ENCODE peak calls at places on chromosomes 6 and 20, in four cellular contexts. T is IMR-90, D is neuronal stem cell, F is mesendoderm. C is an unnamed sample.

GRCh38 chr6:62819640-62820039 is 391.6 kb upstream of the FKBP1C start:
- DNase-seq in D (no peak), T (no peak), F (no peak), C (no peak)

GRCh38 chr20:63061701-63062100 is 54.9 kb upstream of the BHLHE23 start:
- DNase-seq in T (no peak), F (no peak), D (no peak), C (peak)

GRCh38 chr20:64161595-64162238 is 2.5 kb upstream of the MYT1 start:
- DNase-seq in F (peak), D (peak), T (peak), C (peak)

GRCh38 chr20:17868146-17868545 is 100.4 kb downstream of the SNX5 start:
- DNase-seq in F (peak), D (no peak), T (no peak), C (no peak)

GRCh38 chr6:659716-660581 is 3.0 kb upstream of the HUS1B start:
- DNase-seq in D (no peak), T (no peak), F (peak), C (peak)

GRCh38 chr20:11459090-11459877 is 458.4 kb upstream of the BTBD3 start:
- DNase-seq in F (peak), D (no peak), T (peak), C (no peak)

GRCh38 chr6:32108094-32108627 is 977 bp downstream of the TNXB start:
- DNase-seq in F (no peak), T (peak), D (no peak), C (no peak)

GRCh38 chr6:30826961-30827342 is 57.4 kb upstream of the DDR1 start:
- DNase-seq in T (no peak), F (no peak), D (no peak), C (no peak)

GRCh38 chr6:52801188-52801841 is 2.3 kb downstream of the GSTA1 start:
- DNase-seq in F (no peak), D (no peak), T (no peak), C (no peak)

GRCh38 chr6:163942790-163943189 is 528.3 kb downstream of the QKI start:
- DNase-seq in D (no peak), T (no peak), F (no peak), C (no peak)

GRCh38 chr6:89269981-89270380 is 45.1 kb downstream of the GABRR2 start:
- DNase-seq in D (no peak), T (no peak), F (no peak), C (no peak)

GRCh38 chr6:158219229-158219628 is 51.1 kb downstream of the GTF2H5 start:
- DNase-seq in D (no peak), T (peak), F (no peak), C (no peak)

GRCh38 chr6:143581835-143582480 is 70.4 kb upstream of the FUCA2 start:
- DNase-seq in T (peak), D (no peak), F (no peak), C (no peak)

GRCh38 chr6:101722481-101722880 is 329.0 kb downstream of the GRIK2 start:
- DNase-seq in T (no peak), D (no peak), F (no peak), C (no peak)

GRCh38 chr20:41574802-41575389 is 43.3 kb downstream of the CHD6 start:
- DNase-seq in F (peak), D (no peak), T (no peak), C (no peak)

GRCh38 chr6:139449611-139450000 is 75.2 kb upstream of the CITED2 start:
- DNase-seq in D (no peak), F (peak), T (peak), C (no peak)

GRCh38 chr6:137926207-137926731 is 59.2 kb downstream of the TNFAIP3 start:
- DNase-seq in D (peak), T (peak), F (peak), C (peak)

GRCh38 chr6:121453191-121453590 is 17.7 kb downstream of the GJA1 start:
- DNase-seq in F (no peak), D (no peak), T (no peak), C (no peak)

GRCh38 chr20:23419995-23420901 is 1.0 kb downstream of the NAPB start:
- DNase-seq in F (peak), T (peak), D (peak), C (no peak)

GRCh38 chr6:130252527-130253237 is 29.9 kb upstream of the SAMD3 start:
- DNase-seq in D (no peak), F (peak), T (no peak), C (no peak)

GRCh38 chr20:17461941-17462340 is 69.2 kb downstream of the BFSP1 start:
- DNase-seq in F (no peak), T (no peak), D (no peak), C (no peak)

GRCh38 chr6:7632501-7633290 is 42.7 kb downstream of the SNRNP48 start:
- DNase-seq in T (no peak), D (no peak), F (no peak), C (no peak)

GRCh38 chr20:9059931-9060330 is 9.0 kb upstream of the PLCB4 start:
- DNase-seq in D (no peak), F (no peak), T (peak), C (no peak)

GRCh38 chr6:6105472-6106036 is 98.8 kb upstream of the NRN1 start:
- DNase-seq in F (peak), D (no peak), T (no peak), C (peak)

GRCh38 chr6:162108041-162108440 is 619.5 kb downstream of the PRKN start:
- DNase-seq in D (no peak), T (no peak), F (peak), C (no peak)

GRCh38 chr6:125245523-125246264 is 56.1 kb downstream of the HDDC2 start:
- DNase-seq in F (peak), D (no peak), T (no peak), C (peak)

GRCh38 chr6:136249811-136250685 is at the start of gene MTFR2:
- DNase-seq in T (peak), D (peak), F (peak), C (peak)

GRCh38 chr6:42771741-42772100 is 10.1 kb upstream of the BICRAL start:
- DNase-seq in D (no peak), F (no peak), T (no peak), C (no peak)

GRCh38 chr6:34460796-34461507 is 4.9 kb upstream of the PACSIN1 start:
- DNase-seq in F (peak), T (no peak), D (no peak), C (no peak)

GRCh38 chr6:45353654-45354053 is 24.1 kb downstream of the SUPT3H start:
- DNase-seq in D (no peak), T (no peak), F (no peak), C (no peak)

GRCh38 chr6:8047466-8048292 is 16.5 kb downstream of the BLOC1S5 start:
- DNase-seq in F (no peak), T (peak), D (no peak), C (no peak)

GRCh38 chr20:54172856-54173652 is 732 bp downstream of the CYP24A1 start:
- DNase-seq in D (peak), F (peak), T (no peak), C (peak)

GRCh38 chr6:138310294-138310693 is 67.4 kb upstream of the SMIM28 start:
- DNase-seq in D (no peak), T (no peak), F (no peak), C (no peak)

GRCh38 chr6:142725024-142725770 is 219.8 kb downstream of the HIVEP2 start:
- DNase-seq in F (peak), D (no peak), T (no peak), C (no peak)

GRCh38 chr6:135289816-135290215 is 108.7 kb downstream of the MYB start:
- DNase-seq in F (no peak), T (no peak), D (no peak), C (no peak)

GRCh38 chr6:73394577-73395354 is at the start of gene DDX43:
- DNase-seq in F (peak), T (no peak), D (no peak), C (peak)

GRCh38 chr6:68760486-68760885 is 125.4 kb downstream of the ADGRB3 start:
- DNase-seq in F (no peak), D (no peak), T (no peak), C (no peak)

GRCh38 chr20:32631916-32632460 is 41.8 kb downstream of the C20orf203 start:
- DNase-seq in D (no peak), T (no peak), F (no peak), C (no peak)

GRCh38 chr6:165936660-165937059 is 231.0 kb downstream of the TBXT start:
- DNase-seq in F (no peak), T (no peak), D (no peak), C (no peak)

GRCh38 chr6:108116781-108117426 is 42.4 kb upstream of the OSTM1 start:
- DNase-seq in T (no peak), D (no peak), F (no peak), C (peak)
- H3K23ac ChIP-seq in T (peak), D (peak), F (peak), C (no peak)

GRCh38 chr6:21593412-21593926 is at the start of gene SOX4:
- DNase-seq in D (peak), F (peak), T (peak), C (peak)
- H3K23ac ChIP-seq in D (peak), F (peak), T (peak), C (no peak)

GRCh38 chr20:25076201-25076600 is 5.7 kb downstream of the VSX1 start:
- DNase-seq in F (no peak), T (no peak), D (no peak), C (no peak)
- H3K23ac ChIP-seq in F (no peak), T (no peak), D (no peak), C (no peak)

GRCh38 chr6:16440656-16441212 is 202.3 kb downstream of the GMPR start:
- DNase-seq in F (no peak), T (no peak), D (no peak), C (no peak)
- H3K23ac ChIP-seq in F (no peak), T (no peak), D (no peak), C (no peak)

GRCh38 chr20:51011479-51011878 is 11.4 kb downstream of the KCNG1 start:
- DNase-seq in D (no peak), T (no peak), F (no peak), C (no peak)
- H3K23ac ChIP-seq in D (no peak), T (no peak), F (no peak), C (no peak)

GRCh38 chr20:36313476-36313875 is 7.3 kb downstream of the DLGAP4 start:
- DNase-seq in F (no peak), T (no peak), D (no peak), C (no peak)

GRCh38 chr20:36315545-36316351 is 9.6 kb downstream of the DLGAP4 start:
- DNase-seq in D (no peak), T (no peak), F (no peak), C (peak)

GRCh38 chr20:36312724-36313441 is 6.7 kb downstream of the DLGAP4 start:
- DNase-seq in D (no peak), T (no peak), F (no peak), C (no peak)

GRCh38 chr20:36313936-36314335 is 7.8 kb downstream of the DLGAP4 start:
- DNase-seq in D (no peak), F (no peak), T (no peak), C (no peak)

GRCh38 chr20:36314734-36315544 is 8.8 kb downstream of the DLGAP4 start:
- DNase-seq in F (peak), D (no peak), T (no peak), C (peak)
- H3K23ac ChIP-seq in F (no peak), D (peak), T (no peak), C (no peak)

DNA sequence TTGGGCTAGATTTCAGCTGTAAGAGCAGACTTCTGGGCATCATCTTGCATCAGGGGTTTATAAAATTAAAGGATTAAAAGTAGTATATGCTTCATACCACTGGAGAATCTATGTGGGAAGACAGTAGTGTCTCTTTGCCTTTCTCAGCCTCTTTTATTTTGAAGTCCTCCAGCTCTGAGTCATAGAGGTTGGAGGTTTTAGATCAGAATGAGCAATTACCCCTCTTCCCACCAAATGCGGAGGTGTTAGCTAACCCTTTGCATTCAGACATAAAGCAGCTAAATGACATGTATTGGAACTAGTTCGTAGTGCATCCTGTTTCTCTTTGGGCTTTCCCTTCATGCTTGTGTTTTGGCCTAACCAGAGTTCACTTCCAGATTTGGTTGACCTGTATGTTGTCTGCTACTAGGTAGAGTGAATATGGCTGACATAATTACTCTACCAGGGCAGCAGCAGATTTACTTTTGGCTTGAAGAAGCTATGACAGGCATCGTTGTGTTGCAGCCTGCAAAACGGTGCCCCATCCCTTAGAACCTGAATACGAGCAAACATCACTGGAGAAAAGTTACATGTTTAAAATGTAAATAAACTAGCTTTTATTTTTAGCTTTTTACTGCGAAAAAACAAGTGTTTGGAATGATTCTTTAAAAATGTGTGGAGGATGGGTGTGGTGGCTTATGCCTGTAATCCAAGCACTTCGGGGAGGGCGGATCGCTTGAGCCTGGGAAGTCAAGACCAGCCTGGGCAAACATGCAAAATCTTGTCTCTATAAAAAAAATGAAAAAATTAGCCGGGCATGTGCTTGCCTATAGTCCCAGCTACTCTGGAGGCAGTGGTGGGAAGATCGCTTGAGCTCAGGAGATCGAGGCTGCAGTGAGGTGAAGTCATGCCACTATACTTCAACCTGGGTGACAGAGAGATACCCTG is 82.2 kb downstream of the MYO6 start:
- DNase-seq in F (no peak), D (no peak), T (peak), C (no peak)
- H3K23ac ChIP-seq in F (no peak), D (no peak), T (no peak), C (no peak)

DNA sequence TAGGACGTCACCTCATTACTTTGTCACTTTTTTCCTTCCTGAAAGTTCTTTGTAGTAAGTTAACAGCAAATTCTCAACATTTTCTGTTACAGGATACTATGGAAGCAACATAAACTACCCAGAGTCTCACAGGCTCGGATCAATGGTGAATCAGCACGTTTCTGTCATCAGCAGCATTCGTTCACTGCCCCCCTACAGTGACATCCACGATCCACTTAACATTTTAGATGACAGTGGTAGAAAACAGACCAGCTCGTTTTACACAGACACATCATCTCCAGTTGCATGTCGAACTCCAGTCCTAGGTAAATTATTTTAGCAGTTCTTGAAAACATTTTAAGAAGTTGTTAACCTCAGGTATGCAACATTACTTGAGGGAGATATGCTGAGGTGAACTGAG is 51.6 kb downstream of the RFX6 start:
- DNase-seq in T (no peak), F (peak), D (no peak), C (no peak)
- H3K23ac ChIP-seq in T (no peak), F (no peak), D (no peak), C (no peak)

GRCh38 chr20:19756756-19757486 is 1.1 kb upstream of the RIN2 start:
- DNase-seq in D (no peak), T (no peak), F (no peak), C (no peak)

GRCh38 chr20:19758888-19759331 is 852 bp downstream of the RIN2 start:
- DNase-seq in T (no peak), D (peak), F (peak), C (peak)

GRCh38 chr20:19760371-19760721 is 2.3 kb downstream of the RIN2 start:
- DNase-seq in T (no peak), F (no peak), D (no peak), C (no peak)

GRCh38 chr20:19757487-19757972 is 528 bp upstream of the RIN2 start:
- DNase-seq in T (peak), D (peak), F (peak), C (peak)

DNA sequence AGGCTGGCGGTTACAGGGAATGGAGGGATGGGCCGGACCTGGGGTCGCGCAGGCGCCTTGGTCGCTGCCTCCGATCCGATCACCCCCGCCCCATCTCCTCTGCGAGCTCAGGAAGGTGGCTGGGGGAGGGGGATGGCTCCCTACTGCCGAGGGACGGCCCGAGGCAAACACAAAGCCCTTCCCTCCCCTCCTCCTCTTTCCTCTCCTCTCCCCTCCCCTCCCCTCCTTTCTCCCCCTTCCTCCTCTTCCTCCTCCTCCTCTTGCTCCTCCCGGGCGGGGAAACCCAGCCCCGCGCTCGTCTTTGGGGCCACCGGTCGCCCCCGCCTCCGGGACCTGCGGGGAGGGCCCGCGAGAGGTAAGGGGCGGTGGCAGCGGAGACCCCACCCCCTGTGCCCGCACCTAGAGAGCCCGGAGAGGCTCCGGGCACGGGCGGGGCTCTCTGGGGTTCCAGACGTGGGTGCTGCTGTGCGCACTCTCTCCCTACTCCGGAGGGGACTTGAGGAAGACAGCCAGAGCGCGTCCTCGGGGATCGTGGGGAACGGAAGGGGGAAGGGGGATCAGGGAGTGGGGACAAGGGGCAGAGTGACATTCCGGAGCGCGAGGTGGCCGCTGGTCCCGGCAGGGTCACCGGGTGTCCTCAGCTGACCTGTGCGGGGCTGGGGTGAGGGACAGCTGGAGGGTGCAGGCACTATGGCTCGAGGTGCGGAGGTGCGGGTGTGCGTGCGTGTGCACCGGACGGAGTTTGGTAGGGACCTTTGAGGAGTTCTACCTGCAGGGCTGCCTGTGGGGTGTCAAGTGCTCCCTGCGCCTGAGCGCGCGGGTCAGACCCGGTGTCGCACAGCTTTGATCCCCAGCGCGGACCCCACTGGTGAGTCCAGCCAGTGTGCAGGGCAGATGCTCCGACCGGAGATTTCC is at the start of gene RIN2:
- DNase-seq in F (peak), T (peak), D (peak), C (peak)
- H3K23ac ChIP-seq in F (no peak), T (peak), D (peak), C (no peak)